ENCODE peak calls at places on chromosomes 16 and 17, in six cellular contexts. One of them, this sample, is unnamed.

GRCh38 chr17:1995321-1996242 is 29.6 kb downstream of the RTN4RL1 start:
- DNase-seq in fibroblast of the aortic adventitia: no peak
- DNase-seq in naive B cell: no peak
- DNase-seq in brain microvascular endothelial cell: no peak
- DNase-seq in lung: no peak
- DNase-seq in mammary epithelial cell: no peak
- DNase-seq in this sample: no peak

GRCh38 chr16:47323241-47323640 is 137.6 kb downstream of the ITFG1 start:
- DNase-seq in fibroblast of the aortic adventitia: no peak
- DNase-seq in naive B cell: no peak
- DNase-seq in brain microvascular endothelial cell: no peak
- DNase-seq in lung: no peak
- DNase-seq in mammary epithelial cell: no peak
- DNase-seq in this sample: no peak

GRCh38 chr17:46042248-46042647 is 43.2 kb downstream of the STH start:
- DNase-seq in fibroblast of the aortic adventitia: no peak
- DNase-seq in naive B cell: no peak
- DNase-seq in brain microvascular endothelial cell: no peak
- DNase-seq in lung: no peak
- DNase-seq in mammary epithelial cell: no peak
- DNase-seq in this sample: no peak

GRCh38 chr16:66603537-66604375 is 748 bp upstream of the CMTM3 start:
- DNase-seq in fibroblast of the aortic adventitia: peak
- DNase-seq in naive B cell: peak
- DNase-seq in brain microvascular endothelial cell: peak
- DNase-seq in lung: peak
- DNase-seq in mammary epithelial cell: peak
- DNase-seq in this sample: no peak

GRCh38 chr16:85750827-85751641 is at the start of gene C16orf74:
- DNase-seq in fibroblast of the aortic adventitia: peak
- DNase-seq in naive B cell: peak
- DNase-seq in brain microvascular endothelial cell: no peak
- DNase-seq in lung: no peak
- DNase-seq in mammary epithelial cell: peak
- DNase-seq in this sample: peak

GRCh38 chr17:46056800-46057304 is 57.8 kb downstream of the STH start:
- DNase-seq in fibroblast of the aortic adventitia: peak
- DNase-seq in naive B cell: no peak
- DNase-seq in brain microvascular endothelial cell: peak
- DNase-seq in lung: no peak
- DNase-seq in mammary epithelial cell: peak
- DNase-seq in this sample: peak

GRCh38 chr17:65368341-65368740 is 193.1 kb downstream of the AXIN2 start:
- DNase-seq in fibroblast of the aortic adventitia: no peak
- DNase-seq in naive B cell: no peak
- DNase-seq in brain microvascular endothelial cell: no peak
- DNase-seq in lung: no peak
- DNase-seq in mammary epithelial cell: no peak
- DNase-seq in this sample: no peak

GRCh38 chr17:4944554-4945175 is 3.7 kb downstream of the PFN1 start:
- DNase-seq in fibroblast of the aortic adventitia: no peak
- DNase-seq in naive B cell: no peak
- DNase-seq in brain microvascular endothelial cell: no peak
- DNase-seq in lung: no peak
- DNase-seq in mammary epithelial cell: no peak
- DNase-seq in this sample: no peak

GRCh38 chr16:67393111-67393789 is at the start of gene TPPP3:
- DNase-seq in fibroblast of the aortic adventitia: peak
- DNase-seq in naive B cell: peak
- DNase-seq in brain microvascular endothelial cell: peak
- DNase-seq in lung: peak
- DNase-seq in mammary epithelial cell: peak
- DNase-seq in this sample: peak

GRCh38 chr17:34443832-34444469 is 80.9 kb upstream of the CCL1 start:
- DNase-seq in fibroblast of the aortic adventitia: no peak
- DNase-seq in naive B cell: no peak
- DNase-seq in brain microvascular endothelial cell: no peak
- DNase-seq in lung: no peak
- DNase-seq in mammary epithelial cell: no peak
- DNase-seq in this sample: no peak

This sample was measured in epithelial cell of esophagus.